ENCODE peak calls at places on chromosomes 16 and 17, in five cellular contexts. B is psoas muscle, V is NAMALWA, T is COR-L47, G is left colon. E is an unnamed sample.

GRCh38 chr17:46109603-46110189 is 83.5 kb downstream of the KANSL1 start:
- DNase-seq in T (no peak), G (no peak), V (no peak), B (no peak), E (no peak)

GRCh38 chr16:74472010-74472409 is 50.7 kb upstream of the CLEC18B start:
- DNase-seq in V (no peak), G (no peak), B (no peak), T (no peak), E (no peak)

GRCh38 chr17:7263071-7263800 is 958 bp upstream of the CLDN7 start:
- DNase-seq in B (peak), V (no peak), T (no peak), G (peak), E (peak)

GRCh38 chr17:36721560-36722120 is 120.3 kb downstream of the MRM1 start:
- DNase-seq in G (no peak), V (peak), T (peak), B (no peak), E (no peak)

GRCh38 chr16:81885976-81886586 is 107.0 kb downstream of the PLCG2 start:
- DNase-seq in G (no peak), V (peak), T (no peak), B (no peak), E (peak)

GRCh38 chr17:81191116-81191515 is 25.1 kb upstream of the AATK start:
- DNase-seq in B (peak), V (no peak), T (no peak), G (no peak), E (no peak)

GRCh38 chr17:45279898-45280297 is 18.0 kb upstream of the SPATA32 start:
- DNase-seq in G (no peak), B (no peak), T (no peak), V (no peak), E (no peak)

GRCh38 chr16:30041841-30042240 is 10.8 kb upstream of the TLCD3B start:
- DNase-seq in B (no peak), V (peak), T (no peak), G (no peak), E (peak)

GRCh38 chr16:75264531-75264998 is 13.1 kb upstream of the BCAR1 start:
- DNase-seq in G (no peak), V (no peak), B (no peak), T (no peak), E (no peak)

GRCh38 chr16:28317040-28317880 is 24.9 kb downstream of the SBK1 start:
- DNase-seq in V (peak), G (no peak), B (peak), T (no peak), E (peak)

GRCh38 chr16:66588981-66589713 is 9.9 kb downstream of the CMTM2 start:
- DNase-seq in G (peak), B (peak), V (peak), T (no peak), E (peak)